ENCODE peak calls at places on chromosomes 12 and 14, in four cellular contexts. I, E, V and W are unnamed samples.

GRCh38 chr12:103705927-103706326 is 118.9 kb downstream of the STAB2 start:
- DNase-seq in I (no peak), E (no peak), V (no peak), W (no peak)

GRCh38 chr14:100587763-100588411 is 670 bp upstream of the BEGAIN start:
- DNase-seq in I (no peak), E (no peak), V (no peak), W (no peak)

GRCh38 chr14:97185186-97185585 is 388.0 kb downstream of the VRK1 start:
- DNase-seq in I (no peak), E (no peak), V (peak; percentile 12), W (peak; percentile 24)

GRCh38 chr14:63725786-63726185 is 2.1 kb downstream of the SGPP1 start:
- DNase-seq in I (no peak), E (no peak), V (no peak), W (no peak)

GRCh38 chr12:116551952-116552749 is 7.0 kb upstream of the MAP1LC3B2 start:
- DNase-seq in I (no peak), E (peak; percentile 78), V (no peak), W (no peak)

GRCh38 chr12:92482599-92482998 is 220.2 kb upstream of the PLEKHG7 start:
- DNase-seq in I (no peak), E (no peak), V (no peak), W (no peak)

GRCh38 chr12:122308811-122309210 is 42.5 kb upstream of the VPS33A start:
- DNase-seq in I (no peak), E (no peak), V (no peak), W (no peak)

GRCh38 chr12:109192358-109192757 is 76.0 kb downstream of the ACACB start:
- DNase-seq in I (peak; percentile 44), E (no peak), V (no peak), W (no peak)

GRCh38 chr12:22978962-22979361 is 354.0 kb downstream of the ETNK1 start:
- DNase-seq in I (peak; percentile 70), E (peak; percentile 90), V (no peak), W (no peak)

GRCh38 chr12:93664573-93665138 is 12.5 kb upstream of the CRADD start:
- DNase-seq in I (no peak), E (no peak), V (no peak), W (no peak)

GRCh38 chr12:64806593-64806992 is 17.9 kb upstream of the TBC1D30 start:
- DNase-seq in I (no peak), E (peak; percentile 57), V (no peak), W (no peak)

GRCh38 chr12:102833687-102834435 is 83.2 kb downstream of the PAH start:
- DNase-seq in I (no peak), E (no peak), V (peak; percentile 75), W (no peak)

GRCh38 chr12:127401005-127401404 is 866.0 kb upstream of the TMEM132C start:
- DNase-seq in I (no peak), E (no peak), V (no peak), W (no peak)

GRCh38 chr12:16228067-16228466 is 49.4 kb downstream of the SLC15A5 start:
- DNase-seq in I (no peak), E (peak; percentile 1), V (no peak), W (no peak)

GRCh38 chr12:80636832-80637231 is 70.6 kb upstream of the MYF6 start:
- DNase-seq in I (no peak), E (no peak), V (no peak), W (no peak)

GRCh38 chr14:105602243-105602750 is 75.9 kb downstream of the TMEM121 start:
- DNase-seq in I (no peak), E (no peak), V (no peak), W (no peak)

GRCh38 chr12:14665354-14666348 is 30.7 kb downstream of the GUCY2C start:
- DNase-seq in I (peak; percentile 86), E (no peak), V (peak; percentile 15), W (no peak)

GRCh38 chr12:56152756-56153137 is 360 bp downstream of the MYL6B start:
- DNase-seq in I (no peak), E (no peak), V (no peak), W (no peak)

GRCh38 chr14:89304972-89305703 is 111.9 kb downstream of the FOXN3 start:
- DNase-seq in I (no peak), E (peak; percentile 64), V (no peak), W (no peak)

GRCh38 chr12:50296554-50296953 is 13.2 kb upstream of the LIMA1 start:
- DNase-seq in I (no peak), E (no peak), V (no peak), W (no peak)

GRCh38 chr12:74111688-74112360 is 425.8 kb upstream of the ATXN7L3B start:
- DNase-seq in I (peak; percentile 12), E (no peak), V (peak; percentile 44), W (no peak)

GRCh38 chr14:22071001-22071400 is 397.4 kb upstream of the OR4E1 start:
- DNase-seq in I (no peak), E (no peak), V (no peak), W (no peak)

GRCh38 chr14:102086346-102086971 is 385 bp downstream of the HSP90AA1 start:
- DNase-seq in I (no peak), E (peak; percentile 28), V (no peak), W (peak; percentile 73)

GRCh38 chr14:30698463-30698862 is 76.3 kb downstream of the SCFD1 start:
- DNase-seq in I (no peak), E (no peak), V (no peak), W (no peak)

GRCh38 chr12:52561880-52562449 is 9.0 kb upstream of the KRT71 start:
- DNase-seq in I (no peak), E (no peak), V (no peak), W (no peak)

GRCh38 chr12:128265566-128265965 is 1.4 kb upstream of the TMEM132C start:
- DNase-seq in I (no peak), E (no peak), V (no peak), W (no peak)

GRCh38 chr12:129911437-129912049 is 7.7 kb upstream of the TMEM132D start:
- DNase-seq in I (peak; percentile 29), E (peak; percentile 37), V (peak; percentile 71), W (peak; percentile 86)

GRCh38 chr14:103721334-103722120 is 5.9 kb downstream of the ZFYVE21 start:
- DNase-seq in I (no peak), E (no peak), V (no peak), W (no peak)

GRCh38 chr14:76827696-76828301 is 1.6 kb downstream of the LRRC74A start:
- DNase-seq in I (no peak), E (no peak), V (no peak), W (peak; percentile 44)

GRCh38 chr14:45798659-45799058 is 545.7 kb upstream of the MIS18BP1 start:
- DNase-seq in I (no peak), E (no peak), V (no peak), W (no peak)

GRCh38 chr12:48956279-48957140 is 777 bp downstream of the ARF3 start:
- DNase-seq in I (peak; percentile 99), E (peak; percentile 92), V (peak; percentile 80), W (peak; percentile 83)

GRCh38 chr12:24754690-24755638 is 193.9 kb downstream of the BCAT1 start:
- DNase-seq in I (no peak), E (peak; percentile 4), V (no peak), W (no peak)

GRCh38 chr12:42716521-42716920 is 127.0 kb upstream of the PRICKLE1 start:
- DNase-seq in I (peak; percentile 60), E (no peak), V (no peak), W (peak; percentile 13)

GRCh38 chr14:34190746-34191145 is 239.9 kb upstream of the EGLN3 start:
- DNase-seq in I (no peak), E (no peak), V (no peak), W (no peak)

GRCh38 chr12:10159280-10159679 is 12.7 kb downstream of the OLR1 start:
- DNase-seq in I (no peak), E (no peak), V (no peak), W (no peak)

GRCh38 chr12:15979096-15980091 is 68.3 kb downstream of the DERA start:
- DNase-seq in I (peak; percentile 27), E (peak; percentile 58), V (peak; percentile 28), W (no peak)

GRCh38 chr12:93376436-93377251 is 1.1 kb upstream of the NUDT4 start:
- DNase-seq in I (peak; percentile 22), E (no peak), V (peak; percentile 48), W (peak; percentile 68)

GRCh38 chr14:59202031-59202430 is 13.6 kb downstream of the DAAM1 start:
- DNase-seq in I (no peak), E (no peak), V (no peak), W (no peak)